ENCODE peak calls at places on chromosome 14, in four cellular contexts. One of them, this sample, is unnamed.

GRCh38 chr14:105089746-105090492 is 24.7 kb upstream of the GPR132 start:
- DNase-seq in A549: peak
- DNase-seq in K562: no peak
- DNase-seq in H1: no peak
- DNase-seq in this sample: no peak

GRCh38 chr14:104422301-104423223 is 157.0 kb upstream of the C14orf180 start:
- DNase-seq in H1: no peak
- DNase-seq in K562: no peak
- DNase-seq in A549: no peak
- DNase-seq in this sample: no peak

GRCh38 chr14:59776468-59776867 is 94.1 kb downstream of the RTN1 start:
- DNase-seq in A549: no peak
- DNase-seq in H1: no peak
- DNase-seq in K562: no peak
- DNase-seq in this sample: no peak

GRCh38 chr14:105937253-105938054 is 411.1 kb downstream of the TMEM121 start:
- DNase-seq in A549: no peak
- DNase-seq in K562: no peak
- DNase-seq in H1: no peak
- DNase-seq in this sample: no peak

GRCh38 chr14:101394374-101394773 is 166.9 kb upstream of the DIO3 start:
- DNase-seq in H1: no peak
- DNase-seq in A549: no peak
- DNase-seq in K562: no peak
- DNase-seq in this sample: no peak

GRCh38 chr14:20659813-20660395 is 18.4 kb upstream of the OR6S1 start:
- DNase-seq in A549: peak
- DNase-seq in H1: no peak
- DNase-seq in K562: no peak
- DNase-seq in this sample: no peak

GRCh38 chr14:105045710-105046326 is 19.4 kb downstream of the GPR132 start:
- DNase-seq in K562: peak
- DNase-seq in A549: peak
- DNase-seq in H1: no peak
- DNase-seq in this sample: peak

GRCh38 chr14:105446971-105447370 is 27.3 kb downstream of the MTA1 start:
- DNase-seq in A549: no peak
- DNase-seq in H1: no peak
- DNase-seq in K562: no peak
- DNase-seq in this sample: no peak

GRCh38 chr14:54462048-54462447 is 20.9 kb upstream of the CNIH1 start:
- DNase-seq in H1: no peak
- DNase-seq in A549: no peak
- DNase-seq in K562: no peak
- DNase-seq in this sample: no peak

GRCh38 chr14:61296707-61297502 is 15.8 kb upstream of the TMEM30B start:
- DNase-seq in H1: no peak
- DNase-seq in A549: peak
- DNase-seq in K562: peak
- DNase-seq in this sample: peak

GRCh38 chr14:81329640-81330385 is 70.3 kb downstream of the STON2 start:
- DNase-seq in A549: no peak
- DNase-seq in K562: no peak
- DNase-seq in H1: no peak
- DNase-seq in this sample: no peak

GRCh38 chr14:102058931-102059330 is 27.9 kb downstream of the HSP90AA1 start:
- DNase-seq in K562: no peak
- DNase-seq in A549: no peak
- DNase-seq in H1: no peak
- DNase-seq in this sample: no peak

GRCh38 chr14:77301103-77301502 is 19.6 kb downstream of the POMT2 start:
- DNase-seq in A549: peak
- DNase-seq in K562: peak
- DNase-seq in H1: peak
- DNase-seq in this sample: peak

GRCh38 chr14:60643443-60644402 is 5.6 kb downstream of the SIX1 start:
- DNase-seq in A549: no peak
- DNase-seq in K562: no peak
- DNase-seq in H1: no peak
- DNase-seq in this sample: peak

GRCh38 chr14:61033024-61033423 is 52.0 kb downstream of the SLC38A6 start:
- DNase-seq in A549: no peak
- DNase-seq in H1: no peak
- DNase-seq in K562: no peak
- DNase-seq in this sample: no peak

GRCh38 chr14:64095620-64096019 is 198.6 kb downstream of the ESR2 start:
- DNase-seq in H1: no peak
- DNase-seq in K562: no peak
- DNase-seq in A549: no peak
- DNase-seq in this sample: no peak

GRCh38 chr14:79363291-79363690 is 848.0 kb downstream of the DIO2 start:
- DNase-seq in H1: no peak
- DNase-seq in K562: no peak
- DNase-seq in A549: no peak
- DNase-seq in this sample: no peak

GRCh38 chr14:74648643-74649042 is 36.6 kb upstream of the LTBP2 start:
- DNase-seq in H1: no peak
- DNase-seq in K562: no peak
- DNase-seq in A549: no peak
- DNase-seq in this sample: no peak

GRCh38 chr14:50061664-50062437 is 54.5 kb downstream of the VCPKMT start:
- DNase-seq in A549: no peak
- DNase-seq in K562: peak
- DNase-seq in H1: no peak
- DNase-seq in this sample: peak

GRCh38 chr14:75431827-75432226 is 4.0 kb downstream of the JDP2 start:
- DNase-seq in K562: no peak
- DNase-seq in A549: no peak
- DNase-seq in H1: no peak
- DNase-seq in this sample: no peak

GRCh38 chr14:99599440-99599839 is 4.6 kb downstream of the CCDC85C start:
- DNase-seq in K562: no peak
- DNase-seq in H1: no peak
- DNase-seq in A549: no peak
- DNase-seq in this sample: no peak

GRCh38 chr14:95609398-95609990 is 74.6 kb downstream of the GLRX5 start:
- DNase-seq in H1: no peak
- DNase-seq in K562: peak
- DNase-seq in A549: peak
- DNase-seq in this sample: peak

GRCh38 chr14:59768855-59769254 is 101.7 kb downstream of the RTN1 start:
- DNase-seq in A549: no peak
- DNase-seq in K562: no peak
- DNase-seq in H1: no peak
- DNase-seq in this sample: no peak

GRCh38 chr14:53630336-53630735 is 326.3 kb downstream of the BMP4 start:
- DNase-seq in H1: no peak
- DNase-seq in A549: no peak
- DNase-seq in K562: no peak
- DNase-seq in this sample: no peak

GRCh38 chr14:91418387-91419043 is 895 bp upstream of the CCDC88C start:
- DNase-seq in K562: peak
- DNase-seq in H1: peak
- DNase-seq in A549: peak
- DNase-seq in this sample: peak

GRCh38 chr14:29926228-29926627 is 1.4 kb downstream of the PRKD1 start:
- DNase-seq in K562: no peak
- DNase-seq in H1: no peak
- DNase-seq in A549: no peak
- DNase-seq in this sample: no peak

GRCh38 chr14:51188566-51189185 is 51.4 kb upstream of the TMX1 start:
- DNase-seq in A549: no peak
- DNase-seq in K562: no peak
- DNase-seq in H1: no peak
- DNase-seq in this sample: no peak

GRCh38 chr14:91272341-91273272 is 28.1 kb upstream of the GPR68 start:
- DNase-seq in A549: no peak
- DNase-seq in H1: no peak
- DNase-seq in K562: no peak
- DNase-seq in this sample: no peak

GRCh38 chr14:96494331-96494730 is 7.9 kb upstream of the PAPOLA start:
- DNase-seq in A549: no peak
- DNase-seq in H1: no peak
- DNase-seq in K562: no peak
- DNase-seq in this sample: no peak

GRCh38 chr14:97946291-97946690 is 1149.1 kb downstream of the VRK1 start:
- DNase-seq in H1: peak
- DNase-seq in K562: no peak
- DNase-seq in A549: no peak
- DNase-seq in this sample: no peak

GRCh38 chr14:54772451-54772881 is 130.2 kb downstream of the GCH1 start:
- DNase-seq in H1: no peak
- DNase-seq in K562: no peak
- DNase-seq in A549: no peak
- DNase-seq in this sample: no peak

GRCh38 chr14:93742761-93743160 is 45.5 kb downstream of the PRIMA1 start:
- DNase-seq in K562: no peak
- DNase-seq in H1: no peak
- DNase-seq in A549: no peak
- DNase-seq in this sample: no peak

GRCh38 chr14:100107236-100107635 is 42.0 kb downstream of the EVL start:
- DNase-seq in K562: peak
- DNase-seq in H1: no peak
- DNase-seq in A549: no peak
- DNase-seq in this sample: no peak

GRCh38 chr14:81436296-81437138 is 36.4 kb upstream of the STON2 start:
- DNase-seq in H1: no peak
- DNase-seq in K562: peak
- DNase-seq in A549: peak
- DNase-seq in this sample: peak

GRCh38 chr14:52043690-52044089 is 25.2 kb downstream of the NID2 start:
- DNase-seq in A549: peak
- DNase-seq in K562: peak
- DNase-seq in H1: no peak
- DNase-seq in this sample: peak

GRCh38 chr14:29927596-29928341 is at the start of gene PRKD1:
- DNase-seq in A549: peak
- DNase-seq in K562: peak
- DNase-seq in H1: no peak
- DNase-seq in this sample: peak

DNA sequence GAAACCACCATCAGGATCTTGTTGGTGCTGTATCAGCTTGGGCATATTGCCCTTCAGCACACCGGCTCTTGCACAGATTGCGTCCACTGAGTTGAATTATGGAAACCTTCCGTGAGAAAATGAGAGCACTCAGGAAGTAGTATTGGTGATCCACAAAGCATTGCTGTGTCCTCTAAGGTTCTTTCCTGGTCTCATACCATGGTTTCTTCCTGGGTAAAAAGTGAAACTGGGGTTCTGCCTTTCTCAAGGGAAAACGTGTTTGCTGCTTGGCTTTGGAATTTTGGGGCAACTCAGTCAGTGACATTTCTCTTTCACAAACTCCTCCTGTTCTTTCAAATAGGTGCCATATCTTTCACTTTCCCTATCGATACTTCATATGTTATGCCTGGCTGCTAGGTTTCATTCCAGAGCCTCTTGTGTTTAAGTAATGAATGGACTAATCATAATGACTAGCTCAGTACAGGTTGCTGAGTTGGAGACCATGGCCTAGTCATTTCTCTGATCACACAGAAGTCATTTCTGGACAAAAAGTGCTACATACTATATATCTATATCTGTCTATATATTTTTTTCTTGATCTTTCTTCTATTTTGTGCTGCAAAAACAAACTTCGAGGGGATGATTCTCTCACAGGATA is 423.5 kb downstream of the ZFP36L1 start:
- DNase-seq in H1: no peak
- DNase-seq in A549: no peak
- DNase-seq in K562: no peak
- DNase-seq in this sample: no peak
- TF ChIP-seq RNF2 in H1: no peak
- TF ChIP-seq RNF2 in A549: no peak
- TF ChIP-seq RNF2 in K562: no peak
- TF ChIP-seq RNF2 in this sample: no peak

GRCh38 chr14:40368314-40368713 is 936.1 kb upstream of the FBXO33 start:
- DNase-seq in H1: no peak
- DNase-seq in A549: no peak
- DNase-seq in K562: no peak
- DNase-seq in this sample: no peak
- TF ChIP-seq RNF2 in H1: no peak
- TF ChIP-seq RNF2 in A549: no peak
- TF ChIP-seq RNF2 in K562: no peak
- TF ChIP-seq RNF2 in this sample: no peak

GRCh38 chr14:33932526-33933292 is 18.2 kb downstream of the EGLN3 start:
- DNase-seq in K562: no peak
- DNase-seq in A549: no peak
- DNase-seq in H1: no peak
- DNase-seq in this sample: no peak
- TF ChIP-seq RNF2 in K562: no peak
- TF ChIP-seq RNF2 in A549: no peak
- TF ChIP-seq RNF2 in H1: no peak
- TF ChIP-seq RNF2 in this sample: peak

GRCh38 chr14:68546839-68547238 is 246.0 kb downstream of the ZFP36L1 start:
- DNase-seq in H1: no peak
- DNase-seq in A549: peak
- DNase-seq in K562: no peak
- DNase-seq in this sample: no peak

GRCh38 chr14:68543516-68543915 is 249.4 kb downstream of the ZFP36L1 start:
- DNase-seq in A549: no peak
- DNase-seq in K562: no peak
- DNase-seq in H1: no peak
- DNase-seq in this sample: no peak

GRCh38 chr14:68541128-68541896 is 251.6 kb downstream of the ZFP36L1 start:
- DNase-seq in A549: no peak
- DNase-seq in K562: no peak
- DNase-seq in H1: no peak
- DNase-seq in this sample: no peak

GRCh38 chr14:68542346-68542745 is 250.5 kb downstream of the ZFP36L1 start:
- DNase-seq in K562: no peak
- DNase-seq in A549: no peak
- DNase-seq in H1: no peak
- DNase-seq in this sample: no peak

DNA sequence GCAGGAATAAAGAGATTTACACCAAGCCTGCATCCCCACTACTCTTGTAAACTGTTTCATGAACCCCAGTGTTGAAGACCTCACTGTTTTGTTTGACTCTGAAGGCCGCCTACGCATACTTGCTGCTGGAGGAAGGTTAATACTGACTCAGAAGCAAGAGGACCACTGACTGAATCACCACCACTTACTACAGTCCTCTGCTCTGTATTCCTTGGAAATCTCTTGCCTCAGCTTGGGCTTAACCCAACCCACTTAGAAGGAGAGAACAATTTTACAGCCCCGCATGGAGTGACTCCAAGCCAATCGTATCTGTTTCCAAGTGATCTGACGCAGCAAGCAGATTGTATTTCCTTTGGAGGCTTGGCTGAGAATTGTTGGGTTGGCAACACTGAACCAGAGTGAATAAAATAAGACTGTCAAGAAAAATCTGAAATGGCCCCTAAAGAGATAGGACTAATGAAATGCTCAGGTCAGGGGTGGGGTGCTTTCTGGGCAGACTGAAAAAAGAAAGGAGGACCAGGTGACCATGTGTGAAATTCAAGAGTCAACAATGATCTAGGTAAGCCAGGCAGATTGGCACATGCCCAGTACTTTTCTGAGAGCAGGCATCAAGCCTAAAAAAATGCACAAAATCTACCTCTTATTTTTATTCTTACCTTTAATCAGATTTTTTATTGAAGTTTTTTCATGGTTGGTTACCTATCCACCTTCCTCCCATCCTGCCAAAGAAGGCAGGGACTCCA is 248.5 kb downstream of the ZFP36L1 start:
- DNase-seq in H1: no peak
- DNase-seq in A549: no peak
- DNase-seq in K562: no peak
- DNase-seq in this sample: no peak
- TF ChIP-seq RNF2 in H1: no peak
- TF ChIP-seq RNF2 in A549: no peak
- TF ChIP-seq RNF2 in K562: no peak
- TF ChIP-seq RNF2 in this sample: no peak

This sample was measured in HepG2.